ENCODE peak calls at places on chromosomes 11 and 22, in nine cellular contexts. R, G, T, N, B, J, Q, H and L are unnamed samples.

GRCh38 chr11:75162954-75163353 is 12.0 kb downstream of the SLCO2B1 start:
- DNase-seq in Q (no peak), T (no peak), J (no peak), H (no peak), R (no peak), N (peak; percentile 81), G (no peak), B (no peak), L (no peak)

GRCh38 chr11:73380321-73380720 is 4.1 kb downstream of the RELT start:
- DNase-seq in R (no peak), N (no peak), J (no peak), T (no peak), B (no peak), H (no peak), G (no peak), Q (no peak), L (no peak)

GRCh38 chr22:36439481-36440271 is 41.8 kb downstream of the TXN2 start:
- DNase-seq in T (no peak), G (peak; percentile 97), H (peak; percentile 71), R (peak; percentile 79), Q (peak; percentile 96), J (peak; percentile 85), B (peak; percentile 82), N (no peak), L (no peak)

GRCh38 chr11:763073-763463 is 14.2 kb downstream of the GATD1 start:
- DNase-seq in R (peak; percentile 80), G (no peak), N (no peak), J (no peak), H (peak; percentile 85), Q (no peak), B (no peak), T (no peak), L (no peak)

GRCh38 chr11:11451501-11452005 is 98.5 kb upstream of the CSNK2A3 start:
- DNase-seq in R (no peak), G (peak; percentile 24), T (no peak), J (peak; percentile 53), N (peak; percentile 71), Q (no peak), H (no peak), B (peak; percentile 28), L (peak; percentile 24)

GRCh38 chr22:45036154-45036553 is 26.3 kb upstream of the PHF21B start:
- DNase-seq in T (no peak), G (peak; percentile 16), N (no peak), R (no peak), J (no peak), Q (no peak), H (no peak), B (no peak), L (no peak)

GRCh38 chr22:49052560-49052959 is 775.1 kb downstream of the BRD1 start:
- DNase-seq in J (no peak), T (no peak), H (peak; percentile 61), B (no peak), G (no peak), R (no peak), Q (no peak), N (no peak), L (no peak)

GRCh38 chr11:14149683-14150082 is 187.2 kb downstream of the SPON1 start:
- DNase-seq in T (no peak), Q (no peak), B (no peak), H (no peak), J (no peak), R (no peak), G (no peak), N (no peak), L (no peak)

GRCh38 chr11:7467652-7468051 is 17.7 kb upstream of the OLFML1 start:
- DNase-seq in R (no peak), T (no peak), G (no peak), N (no peak), B (no peak), Q (no peak), H (no peak), J (no peak), L (peak; percentile 51)

GRCh38 chr11:109033627-109034340 is 368.9 kb downstream of the DDX10 start:
- DNase-seq in R (peak; percentile 86), T (no peak), H (no peak), Q (peak; percentile 97), B (peak; percentile 43), J (no peak), N (no peak), G (peak; percentile 89), L (no peak)

GRCh38 chr22:40567106-40567505 is 69.4 kb downstream of the MRTFA start:
- DNase-seq in B (peak; percentile 38), G (peak; percentile 59), T (no peak), N (no peak), Q (peak; percentile 47), R (peak; percentile 65), J (no peak), H (no peak), L (no peak)

GRCh38 chr22:38569181-38569971 is 607 bp downstream of the DMC1 start:
- DNase-seq in N (peak; percentile 48), H (no peak), G (no peak), B (no peak), J (peak; percentile 13), T (peak; percentile 84), R (no peak), Q (no peak), L (peak; percentile 26)

GRCh38 chr22:39311592-39312400 is 7.6 kb downstream of the RPL3 start:
- DNase-seq in R (peak; percentile 37), N (no peak), H (peak; percentile 80), T (no peak), J (no peak), Q (peak; percentile 19), G (no peak), B (no peak), L (peak; percentile 53)

DNA sequence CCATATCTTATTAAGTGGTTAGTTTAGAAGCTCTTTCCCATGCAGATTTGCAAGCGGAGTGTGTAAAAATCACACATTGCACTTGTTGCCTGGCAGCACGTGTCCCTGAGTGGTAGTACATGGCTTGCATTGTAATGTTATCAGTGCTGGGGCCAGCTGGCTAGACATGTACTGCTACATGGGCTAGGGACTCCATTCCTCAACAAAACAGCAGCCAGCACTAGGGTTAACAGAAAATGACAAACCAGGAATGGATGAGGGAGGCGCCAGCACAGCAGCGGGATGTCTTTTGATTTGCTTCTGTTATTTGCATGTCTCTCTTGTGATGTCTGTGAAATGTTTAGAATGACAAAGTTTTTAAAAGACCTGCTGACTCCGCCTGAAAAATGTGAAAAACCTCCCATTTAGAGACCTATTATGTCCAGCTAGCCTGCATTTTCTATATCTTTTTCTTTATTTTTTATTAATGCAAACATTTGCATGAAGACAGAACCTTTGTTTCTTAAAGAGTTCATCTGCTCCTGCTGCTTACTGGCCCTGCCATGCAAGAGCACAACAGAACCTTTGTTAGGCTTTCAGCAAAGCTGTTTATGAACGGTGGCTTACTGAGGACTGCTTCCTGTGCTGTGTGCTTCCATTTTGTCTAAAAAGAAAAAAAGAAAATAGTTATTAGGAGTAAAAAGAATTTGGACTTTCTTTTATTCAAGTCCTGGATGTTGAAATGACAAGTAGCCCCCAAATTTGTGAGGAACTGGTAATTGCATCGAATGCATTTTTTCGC is 40.7 kb downstream of the CSTPP1 start:
- DNase-seq in H (peak; percentile 80), Q (no peak), T (no peak), J (no peak), G (no peak), N (no peak), R (no peak), B (no peak), L (no peak)
- H3K4me3 ChIP-seq in H (no peak overlapping the region), Q (no peak overlapping the region), T (no peak overlapping the region), J (no peak overlapping the region), G (no peak overlapping the region), N (no peak overlapping the region), R (no peak overlapping the region), B (no peak overlapping the region), L (no peak overlapping the region)

GRCh38 chr11:111423250-111423615 is 44.2 kb upstream of the POU2AF1 start:
- DNase-seq in T (no peak), Q (no peak), B (no peak), N (no peak), G (no peak), H (no peak), R (no peak), J (no peak), L (no peak)
- TF ChIP-seq CTCF in T (peak; percentile 56), Q (no peak), B (no peak), N (no peak), G (no peak), H (no peak), R (no peak), J (no peak), L (no peak)

DNA sequence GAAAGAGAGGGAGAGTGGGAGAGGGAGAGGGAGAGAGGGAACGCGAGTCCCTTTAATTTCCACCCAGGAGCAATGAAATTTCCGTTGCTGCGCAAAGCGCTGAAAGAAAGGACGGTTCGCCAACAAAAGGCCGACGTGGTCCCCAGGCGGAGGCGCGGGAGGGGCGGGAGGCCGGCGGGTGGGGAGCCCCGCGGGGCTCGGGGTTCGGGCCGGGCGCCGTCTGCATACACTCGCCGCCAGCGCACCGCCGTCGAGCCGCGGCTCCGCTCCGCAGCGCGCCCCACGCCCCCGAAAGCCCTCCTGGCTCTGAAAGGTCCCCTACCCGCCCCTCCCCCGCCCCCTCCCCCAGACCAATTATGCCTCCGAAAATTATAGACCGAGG is at the start of gene FGF3:
- DNase-seq in J (no peak), H (no peak), Q (no peak), N (no peak), B (no peak), R (no peak), T (no peak), G (no peak), L (no peak)
- H3K4me3 ChIP-seq in J (peak within 1 kb of the TSS; percentile 37), H (no peak within 1 kb of the TSS), Q (no peak within 1 kb of the TSS), N (no peak within 1 kb of the TSS), B (no peak within 1 kb of the TSS), R (no peak within 1 kb of the TSS), T (no peak within 1 kb of the TSS), G (no peak within 1 kb of the TSS), L (no peak within 1 kb of the TSS)

GRCh38 chr11:116647305-116648080 is 125.3 kb downstream of the BUD13 start:
- DNase-seq in J (no peak), H (no peak), B (no peak), N (no peak), T (no peak), G (no peak), R (no peak), Q (no peak), L (no peak)
- TF ChIP-seq CTCF in J (no peak), H (no peak), B (no peak), N (no peak), T (no peak), G (no peak), R (no peak), Q (no peak), L (no peak)

DNA sequence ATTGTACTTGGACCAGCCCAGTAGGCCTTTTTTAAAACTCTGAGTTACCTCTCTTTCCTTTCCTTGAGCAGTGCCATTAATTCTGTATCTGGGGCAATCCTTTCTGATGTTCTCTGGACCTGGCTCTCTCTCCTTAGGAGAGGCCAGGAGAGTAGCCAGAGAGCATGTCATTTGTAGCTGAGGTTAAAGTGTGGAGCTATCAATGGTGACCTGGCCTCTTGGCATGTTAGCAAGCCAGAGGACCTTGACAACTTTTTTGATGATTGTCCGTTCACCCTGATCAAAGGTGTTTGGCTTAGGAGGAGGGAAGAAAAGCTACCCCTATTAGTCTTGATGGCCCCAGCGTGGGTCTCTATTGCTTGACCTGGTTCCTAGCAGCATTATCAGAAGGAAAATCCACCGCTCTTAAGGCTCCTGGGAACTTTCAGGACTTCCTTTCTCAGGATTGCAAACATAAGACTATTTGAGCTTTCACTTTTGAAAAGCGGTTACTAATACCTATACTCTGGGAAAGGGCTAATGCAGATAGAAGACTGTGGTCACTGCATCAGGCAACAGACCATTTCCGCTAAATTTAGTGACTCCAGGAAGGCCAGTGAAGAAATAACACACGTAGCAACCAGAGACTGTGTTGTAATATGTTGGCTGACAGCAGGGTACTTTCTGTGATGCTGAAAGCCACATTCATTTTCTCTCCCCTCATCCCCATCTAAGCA is 18.2 kb downstream of the LIMK2 start:
- DNase-seq in Q (peak; percentile 67), B (no peak), R (no peak), N (peak; percentile 67), G (peak; percentile 44), J (no peak), H (no peak), T (no peak), L (peak; percentile 77)
- H3K4me3 ChIP-seq in Q (no peak overlapping the region), B (no peak overlapping the region), R (no peak overlapping the region), N (no peak overlapping the region), G (no peak overlapping the region), J (no peak overlapping the region), H (no peak overlapping the region), T (no peak overlapping the region), L (peak overlapping the region; percentile 26)